ENCODE peak calls at places on chromosome 13, in seven cellular contexts. H is central memory CD4-positive, alpha-beta T cell; J is fibroblast of mammary gland; X is A172; U is glutamatergic neuron; Y is Daoy; R is T-helper 1 cell. S is an unnamed sample.

GRCh38 chr13:57633950-57634828 is 2.6 kb downstream of the PCDH17 start:
- DNase-seq in X (no peak), U (peak), R (no peak), J (no peak), Y (no peak), H (no peak), S (no peak)

GRCh38 chr13:80727321-80727975 is 386.5 kb upstream of the SPRY2 start:
- DNase-seq in U (no peak), Y (no peak), R (no peak), J (no peak), X (no peak), H (no peak), S (no peak)

GRCh38 chr13:52164989-52165388 is 5.6 kb upstream of the NEK3 start:
- DNase-seq in Y (no peak), X (no peak), U (no peak), R (no peak), H (no peak), J (no peak), S (no peak)

GRCh38 chr13:63425131-63425530 is 2009.5 kb upstream of the PCDH20 start:
- DNase-seq in Y (no peak), X (peak), J (no peak), R (no peak), H (no peak), U (no peak), S (no peak)

GRCh38 chr13:20360041-20360491 is 127.9 kb upstream of the GJB6 start:
- DNase-seq in X (peak), J (peak), H (no peak), Y (peak), U (no peak), R (no peak), S (peak)

GRCh38 chr13:32905063-32905863 is 111.0 kb upstream of the KL start:
- DNase-seq in X (peak), Y (peak), R (no peak), J (no peak), H (no peak), U (no peak), S (peak)

GRCh38 chr13:110354209-110354627 is 47.1 kb downstream of the COL4A2 start:
- DNase-seq in Y (no peak), X (no peak), J (no peak), U (no peak), H (no peak), R (no peak), S (no peak)

GRCh38 chr13:31797154-31797775 is 57.9 kb downstream of the RXFP2 start:
- DNase-seq in H (no peak), R (no peak), U (no peak), X (peak), Y (peak), J (peak), S (peak)

GRCh38 chr13:47188802-47189201 is 291.9 kb upstream of the HTR2A start:
- DNase-seq in U (no peak), Y (no peak), X (peak), R (no peak), H (no peak), J (peak), S (peak)

GRCh38 chr13:31761951-31762350 is 22.6 kb downstream of the RXFP2 start:
- DNase-seq in H (no peak), X (no peak), Y (no peak), U (no peak), R (no peak), J (peak), S (peak)

GRCh38 chr13:50412046-50412617 is 396.9 kb downstream of the KCNRG start:
- DNase-seq in R (no peak), H (no peak), U (no peak), J (peak), Y (no peak), X (no peak), S (no peak)

GRCh38 chr13:20192470-20193141 is at the start of gene GJB2:
- DNase-seq in J (peak), U (no peak), X (no peak), R (no peak), Y (peak), H (no peak), S (no peak)

GRCh38 chr13:109509154-109509905 is 277.1 kb downstream of the IRS2 start:
- DNase-seq in J (peak), U (no peak), X (peak), Y (peak), H (no peak), R (no peak), S (peak)

GRCh38 chr13:105579821-105580707 is 955.4 kb downstream of the EFNB2 start:
- DNase-seq in Y (no peak), X (no peak), U (no peak), H (no peak), J (no peak), R (no peak), S (no peak)

GRCh38 chr13:60111726-60112125 is 52.0 kb downstream of the DIAPH3 start:
- DNase-seq in X (no peak), R (no peak), U (no peak), H (no peak), Y (no peak), J (no peak), S (no peak)

S was measured in HT1080.